ENCODE peak calls at places on chromosomes 1 and 21, in four cellular contexts. One of them, this sample, is unnamed.

GRCh38 chr1:25131794-25132193 is 100.5 kb downstream of the SYF2 start:
- DNase-seq in GM12878: no peak
- DNase-seq in K562: no peak
- DNase-seq in HepG2: no peak
- DNase-seq in this sample: no peak

GRCh38 chr21:46211786-46212720 is 16.5 kb downstream of the LSS start:
- DNase-seq in HepG2: no peak
- DNase-seq in GM12878: no peak
- DNase-seq in K562: no peak
- DNase-seq in this sample: no peak

GRCh38 chr1:172480421-172480820 is 36.6 kb upstream of the PIGC start:
- DNase-seq in GM12878: no peak
- DNase-seq in HepG2: no peak
- DNase-seq in K562: no peak
- DNase-seq in this sample: no peak

GRCh38 chr1:169129109-169129789 is 22.8 kb downstream of the ATP1B1 start:
- DNase-seq in GM12878: no peak
- DNase-seq in K562: no peak
- DNase-seq in HepG2: no peak
- DNase-seq in this sample: no peak

GRCh38 chr21:43928726-43929125 is 63.7 kb downstream of the AGPAT3 start:
- DNase-seq in HepG2: no peak
- DNase-seq in GM12878: no peak
- DNase-seq in K562: no peak
- DNase-seq in this sample: no peak

GRCh38 chr1:17097125-17097524 is 22.1 kb downstream of the PADI2 start:
- DNase-seq in K562: no peak
- DNase-seq in HepG2: no peak
- DNase-seq in GM12878: no peak
- DNase-seq in this sample: no peak

GRCh38 chr21:17900990-17901385 is 81.8 kb upstream of the C21orf91 start:
- DNase-seq in GM12878: no peak
- DNase-seq in HepG2: no peak
- DNase-seq in K562: no peak
- DNase-seq in this sample: no peak

GRCh38 chr1:226653311-226653921 is 85.7 kb downstream of the ITPKB start:
- DNase-seq in GM12878: no peak
- DNase-seq in HepG2: no peak
- DNase-seq in K562: no peak
- DNase-seq in this sample: no peak

GRCh38 chr1:243217401-243217800 is 37.7 kb downstream of the CEP170 start:
- DNase-seq in GM12878: no peak
- DNase-seq in K562: no peak
- DNase-seq in HepG2: no peak
- DNase-seq in this sample: no peak

GRCh38 chr1:75514270-75514669 is 96.6 kb downstream of the SLC44A5 start:
- DNase-seq in K562: no peak
- DNase-seq in GM12878: no peak
- DNase-seq in HepG2: no peak
- DNase-seq in this sample: no peak

GRCh38 chr1:56671542-56671941 is 26.4 kb downstream of the PRKAA2 start:
- DNase-seq in K562: no peak
- DNase-seq in GM12878: no peak
- DNase-seq in HepG2: no peak
- DNase-seq in this sample: no peak

GRCh38 chr1:200139661-200140250 is 112.2 kb downstream of the NR5A2 start:
- DNase-seq in K562: peak
- DNase-seq in GM12878: no peak
- DNase-seq in HepG2: peak
- DNase-seq in this sample: peak

GRCh38 chr1:236023926-236024565 is 40.8 kb downstream of the NID1 start:
- DNase-seq in HepG2: no peak
- DNase-seq in GM12878: no peak
- DNase-seq in K562: no peak
- DNase-seq in this sample: no peak

GRCh38 chr1:223887724-223888428 is 42.1 kb upstream of the TP53BP2 start:
- DNase-seq in GM12878: no peak
- DNase-seq in HepG2: no peak
- DNase-seq in K562: no peak
- DNase-seq in this sample: peak

GRCh38 chr1:24544239-24544638 is 11.6 kb upstream of the NCMAP start:
- DNase-seq in GM12878: no peak
- DNase-seq in K562: no peak
- DNase-seq in HepG2: no peak
- DNase-seq in this sample: no peak

GRCh38 chr1:11784993-11785769 is 20.6 kb downstream of the MTHFR start:
- DNase-seq in GM12878: no peak
- DNase-seq in HepG2: peak
- DNase-seq in K562: peak
- DNase-seq in this sample: peak

GRCh38 chr1:211377539-211378461 is 51.2 kb downstream of the TRAF5 start:
- DNase-seq in K562: no peak
- DNase-seq in HepG2: no peak
- DNase-seq in GM12878: no peak
- DNase-seq in this sample: no peak

GRCh38 chr1:1302006-1302430 is 5.7 kb downstream of the ACAP3 start:
- DNase-seq in GM12878: no peak
- DNase-seq in K562: no peak
- DNase-seq in HepG2: no peak
- DNase-seq in this sample: no peak

GRCh38 chr1:64574301-64574700 is 104.4 kb downstream of the CACHD1 start:
- DNase-seq in K562: no peak
- DNase-seq in HepG2: no peak
- DNase-seq in GM12878: no peak
- DNase-seq in this sample: no peak

GRCh38 chr1:180301135-180301737 is 71.2 kb downstream of the LHX4 start:
- DNase-seq in HepG2: no peak
- DNase-seq in GM12878: no peak
- DNase-seq in K562: no peak
- DNase-seq in this sample: no peak

GRCh38 chr21:29302340-29302991 is 3.7 kb downstream of the BACH1 start:
- DNase-seq in GM12878: no peak
- DNase-seq in HepG2: no peak
- DNase-seq in K562: no peak
- DNase-seq in this sample: no peak

GRCh38 chr21:41933259-41934079 is 20.3 kb downstream of the C2CD2 start:
- DNase-seq in HepG2: no peak
- DNase-seq in GM12878: no peak
- DNase-seq in K562: no peak
- DNase-seq in this sample: no peak

GRCh38 chr1:235107368-235108184 is 21.1 kb downstream of the TOMM20 start:
- DNase-seq in GM12878: no peak
- DNase-seq in HepG2: no peak
- DNase-seq in K562: no peak
- DNase-seq in this sample: no peak

GRCh38 chr1:84406209-84406917 is 8.1 kb downstream of the DNASE2B start:
- DNase-seq in K562: no peak
- DNase-seq in HepG2: no peak
- DNase-seq in GM12878: no peak
- DNase-seq in this sample: no peak

GRCh38 chr1:3312310-3312734 is 142.1 kb upstream of the ARHGEF16 start:
- DNase-seq in K562: no peak
- DNase-seq in HepG2: no peak
- DNase-seq in GM12878: no peak
- DNase-seq in this sample: no peak

GRCh38 chr1:112402682-112403643 is 6.9 kb downstream of the CTTNBP2NL start:
- DNase-seq in K562: no peak
- DNase-seq in GM12878: no peak
- DNase-seq in HepG2: no peak
- DNase-seq in this sample: no peak

GRCh38 chr1:193614275-193614674 is 427.9 kb upstream of the B3GALT2 start:
- DNase-seq in K562: no peak
- DNase-seq in GM12878: no peak
- DNase-seq in HepG2: no peak
- DNase-seq in this sample: no peak

GRCh38 chr1:183019860-183020259 is 3.4 kb upstream of the LAMC1 start:
- DNase-seq in HepG2: peak
- DNase-seq in K562: no peak
- DNase-seq in GM12878: no peak
- DNase-seq in this sample: peak
- TF ChIP-seq HDAC2 in HepG2: no peak
- TF ChIP-seq HDAC2 in K562: no peak
- TF ChIP-seq HDAC2 in GM12878: no peak
- TF ChIP-seq HDAC2 in this sample: no peak

DNA sequence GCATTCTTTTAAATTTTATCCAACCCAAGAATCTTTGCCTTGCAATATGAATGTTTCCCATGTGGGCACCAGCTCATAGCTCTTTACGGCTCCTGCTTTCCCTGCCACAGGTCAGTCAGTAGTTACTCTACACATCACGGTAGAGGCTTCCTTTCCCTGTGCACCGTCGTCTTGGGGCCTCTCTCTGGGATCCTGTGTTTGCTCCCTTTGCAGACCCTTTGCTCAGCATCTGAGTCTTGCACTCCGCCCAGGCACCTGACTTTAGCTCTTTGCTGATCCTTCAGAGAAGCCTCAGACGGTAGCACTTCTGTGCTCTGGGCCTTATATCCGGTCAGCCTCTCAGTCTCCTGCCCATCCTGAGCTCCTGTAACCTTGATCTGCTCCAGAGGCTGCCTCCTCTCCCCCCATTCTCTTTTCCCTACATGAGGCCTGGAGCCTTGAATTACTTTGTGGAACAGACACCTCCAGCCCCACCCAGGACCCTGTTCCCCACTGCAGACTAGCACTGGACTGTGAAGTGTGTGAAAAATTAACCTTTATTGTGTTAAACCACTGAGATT is 183.5 kb upstream of the HMGB4 start:
- DNase-seq in HepG2: no peak
- DNase-seq in GM12878: no peak
- DNase-seq in K562: no peak
- DNase-seq in this sample: no peak
- TF ChIP-seq SMC3 in HepG2: no peak
- TF ChIP-seq SMC3 in GM12878: no peak
- TF ChIP-seq SMC3 in K562: no peak
- TF ChIP-seq SMC3 in this sample: no peak

GRCh38 chr1:176379626-176380339 is 83.2 kb upstream of the PAPPA2 start:
- DNase-seq in K562: no peak
- DNase-seq in HepG2: no peak
- DNase-seq in GM12878: no peak
- DNase-seq in this sample: no peak
- TF ChIP-seq USF2 in K562: no peak
- TF ChIP-seq USF2 in HepG2: no peak
- TF ChIP-seq USF2 in GM12878: no peak
- TF ChIP-seq USF2 in this sample: no peak

GRCh38 chr1:26237230-26237966 is 3.4 kb downstream of the CEP85 start:
- DNase-seq in GM12878: no peak
- DNase-seq in K562: no peak
- DNase-seq in HepG2: no peak
- DNase-seq in this sample: peak

GRCh38 chr1:26234644-26235384 is 814 bp downstream of the CEP85 start:
- DNase-seq in HepG2: peak
- DNase-seq in GM12878: no peak
- DNase-seq in K562: peak
- DNase-seq in this sample: peak

GRCh38 chr1:26239936-26240335 is 5.9 kb downstream of the CEP85 start:
- DNase-seq in K562: no peak
- DNase-seq in GM12878: no peak
- DNase-seq in HepG2: no peak
- DNase-seq in this sample: no peak

GRCh38 chr1:26233903-26234643 is at the start of gene CEP85:
- DNase-seq in HepG2: peak
- DNase-seq in GM12878: peak
- DNase-seq in K562: peak
- DNase-seq in this sample: peak
- TF ChIP-seq HDAC2 in HepG2: peak
- TF ChIP-seq HDAC2 in GM12878: no peak
- TF ChIP-seq HDAC2 in K562: peak
- TF ChIP-seq HDAC2 in this sample: no peak

GRCh38 chr1:209727785-209728184 is 23.1 kb downstream of the HSD11B1 start:
- DNase-seq in HepG2: no peak
- DNase-seq in K562: no peak
- DNase-seq in GM12878: no peak
- DNase-seq in this sample: no peak

GRCh38 chr1:209727286-209727685 is 22.6 kb downstream of the HSD11B1 start:
- DNase-seq in GM12878: no peak
- DNase-seq in K562: no peak
- DNase-seq in HepG2: no peak
- DNase-seq in this sample: no peak

GRCh38 chr1:209723761-209724693 is 19.4 kb downstream of the HSD11B1 start:
- DNase-seq in HepG2: no peak
- DNase-seq in K562: no peak
- DNase-seq in GM12878: no peak
- DNase-seq in this sample: no peak

GRCh38 chr1:209732725-209733124 is 23.1 kb upstream of the TRAF3IP3 start:
- DNase-seq in GM12878: no peak
- DNase-seq in HepG2: no peak
- DNase-seq in K562: no peak
- DNase-seq in this sample: no peak

DNA sequence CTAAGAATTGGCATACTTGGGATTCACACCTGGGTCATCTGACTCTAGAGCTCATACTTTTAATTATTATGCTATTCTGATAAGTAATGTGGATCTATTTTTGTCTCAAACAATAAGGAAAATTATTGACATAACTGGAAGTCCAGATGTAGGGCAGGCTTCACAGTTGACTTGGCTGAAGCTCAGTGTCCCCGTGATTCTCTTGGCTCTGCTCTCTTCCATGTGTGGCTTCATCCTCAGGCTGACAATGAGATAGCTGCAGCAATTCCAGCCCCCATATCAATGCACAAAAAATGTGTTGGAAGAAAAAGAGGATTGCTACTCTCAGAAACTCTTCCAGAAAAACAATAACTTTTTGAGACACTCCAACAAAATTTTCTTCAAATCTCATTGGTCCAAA is 23.8 kb downstream of the HSD11B1 start:
- DNase-seq in HepG2: no peak
- DNase-seq in GM12878: no peak
- DNase-seq in K562: no peak
- DNase-seq in this sample: no peak
- TF ChIP-seq SMC3 in HepG2: no peak
- TF ChIP-seq SMC3 in GM12878: no peak
- TF ChIP-seq SMC3 in K562: no peak
- TF ChIP-seq SMC3 in this sample: no peak

This sample was measured in A549.